ENCODE peak calls at places on chromosome 19, in six cellular contexts. G is uterus, B is dorsolateral prefrontal cortex, D is fibroblast of lung, V is hepatocyte, T is fibroblast of villous mesenchyme. Q is an unnamed sample.

GRCh38 chr19:12664406-12665280 is 1.9 kb downstream of the MAN2B1 start:
- DNase-seq in G (no peak), B (no peak), D (no peak), V (no peak), T (no peak), Q (no peak)

GRCh38 chr19:5957132-5957531 is 20.8 kb downstream of the RANBP3 start:
- DNase-seq in G (no peak), B (no peak), D (peak; percentile 69), V (peak; percentile 53), T (no peak), Q (no peak)

GRCh38 chr19:966481-967088 is 17.6 kb upstream of the WDR18 start:
- DNase-seq in G (no peak), B (no peak), D (no peak), V (no peak), T (no peak), Q (no peak)

GRCh38 chr19:9149976-9150375 is 9.8 kb downstream of the ZNF317 start:
- DNase-seq in G (no peak), B (no peak), D (no peak), V (no peak), T (no peak), Q (no peak)

GRCh38 chr19:9958451-9958850 is 22.1 kb upstream of the OLFM2 start:
- DNase-seq in G (no peak), B (no peak), D (peak; percentile 94), V (no peak), T (peak; percentile 88), Q (peak; percentile 71)

GRCh38 chr19:3980353-3981251 is 4.7 kb downstream of the EEF2 start:
- DNase-seq in G (no peak), B (no peak), D (no peak), V (no peak), T (no peak), Q (no peak)

GRCh38 chr19:19444694-19445155 is 39.2 kb downstream of the GATAD2A start:
- DNase-seq in G (no peak), B (no peak), D (peak; percentile 40), V (no peak), T (peak; percentile 43), Q (peak; percentile 54)

GRCh38 chr19:4456566-4456842 is 1.1 kb downstream of the UBXN6 start:
- DNase-seq in G (no peak), B (no peak), D (peak; percentile 72), V (peak; percentile 86), T (peak; percentile 83), Q (peak; percentile 71)

GRCh38 chr19:16456652-16457194 is 15.0 kb downstream of the EPS15L1 start:
- DNase-seq in G (no peak), B (no peak), D (no peak), V (no peak), T (no peak), Q (no peak)

GRCh38 chr19:10505583-10506229 is 2.5 kb upstream of the KEAP1 start:
- DNase-seq in G (peak; percentile 70), B (peak; percentile 64), D (peak; percentile 35), V (peak; percentile 77), T (peak; percentile 74), Q (peak; percentile 72)

GRCh38 chr19:39277598-39277997 is 9.4 kb downstream of the IFNL2 start:
- DNase-seq in G (no peak), B (no peak), D (no peak), V (peak; percentile 68), T (peak; percentile 26), Q (peak; percentile 18)

GRCh38 chr19:17457621-17458020 is 3.1 kb downstream of the NXNL1 start:
- DNase-seq in G (no peak), B (no peak), D (no peak), V (no peak), T (peak; percentile 30), Q (peak; percentile 20)

GRCh38 chr19:49601482-49602038 is 10.6 kb downstream of the PRR12 start:
- DNase-seq in G (no peak), B (no peak), D (no peak), V (no peak), T (no peak), Q (no peak)
- H3K4me3 ChIP-seq in G (no peak overlapping the region), B (no peak overlapping the region), D (no peak overlapping the region), V (no peak overlapping the region), T (no peak overlapping the region), Q (no peak overlapping the region)

GRCh38 chr19:41294393-41294792 is 15.6 kb upstream of the CCDC97 start:
- DNase-seq in G (no peak), B (no peak), D (no peak), V (no peak), T (no peak), Q (no peak)

GRCh38 chr19:41295506-41295905 is 14.5 kb upstream of the CCDC97 start:
- DNase-seq in G (no peak), B (no peak), D (no peak), V (peak; percentile 48), T (no peak), Q (no peak)

GRCh38 chr19:41298327-41298964 is 11.5 kb upstream of the CCDC97 start:
- DNase-seq in G (peak; percentile 46), B (peak; percentile 48), D (peak; percentile 77), V (peak; percentile 76), T (peak; percentile 92), Q (peak; percentile 74)

GRCh38 chr19:41297628-41298326 is 12.2 kb upstream of the CCDC97 start:
- DNase-seq in G (no peak), B (no peak), D (no peak), V (no peak), T (peak; percentile 11), Q (no peak)

GRCh38 chr19:41296323-41296935 is 13.5 kb upstream of the CCDC97 start:
- DNase-seq in G (no peak), B (no peak), D (no peak), V (no peak), T (no peak), Q (no peak)
- H3K4me3 ChIP-seq in G (no peak overlapping the region), B (no peak overlapping the region), D (no peak overlapping the region), V (no peak overlapping the region), T (no peak overlapping the region), Q (no peak overlapping the region)

GRCh38 chr19:45368127-45368526 is 2.2 kb downstream of the ERCC2 start:
- DNase-seq in G (no peak), B (no peak), D (no peak), V (no peak), T (no peak), Q (no peak)

GRCh38 chr19:45364696-45365095 is 5.7 kb downstream of the ERCC2 start:
- DNase-seq in G (no peak), B (no peak), D (no peak), V (no peak), T (no peak), Q (no peak)

GRCh38 chr19:45363861-45364459 is 6.4 kb downstream of the ERCC2 start:
- DNase-seq in G (no peak), B (no peak), D (no peak), V (no peak), T (no peak), Q (no peak)

GRCh38 chr19:45370410-45371204 is at the start of gene ERCC2:
- DNase-seq in G (peak; percentile 100), B (peak; percentile 99), D (peak; percentile 98), V (peak; percentile 99), T (peak; percentile 99), Q (peak; percentile 99)

GRCh38 chr19:45368737-45369340 is 1.5 kb downstream of the ERCC2 start:
- DNase-seq in G (no peak), B (no peak), D (no peak), V (no peak), T (no peak), Q (no peak)
- H3K4me3 ChIP-seq in G (no peak overlapping the region), B (no peak overlapping the region), D (no peak overlapping the region), V (no peak overlapping the region), T (no peak overlapping the region), Q (no peak overlapping the region)

DNA sequence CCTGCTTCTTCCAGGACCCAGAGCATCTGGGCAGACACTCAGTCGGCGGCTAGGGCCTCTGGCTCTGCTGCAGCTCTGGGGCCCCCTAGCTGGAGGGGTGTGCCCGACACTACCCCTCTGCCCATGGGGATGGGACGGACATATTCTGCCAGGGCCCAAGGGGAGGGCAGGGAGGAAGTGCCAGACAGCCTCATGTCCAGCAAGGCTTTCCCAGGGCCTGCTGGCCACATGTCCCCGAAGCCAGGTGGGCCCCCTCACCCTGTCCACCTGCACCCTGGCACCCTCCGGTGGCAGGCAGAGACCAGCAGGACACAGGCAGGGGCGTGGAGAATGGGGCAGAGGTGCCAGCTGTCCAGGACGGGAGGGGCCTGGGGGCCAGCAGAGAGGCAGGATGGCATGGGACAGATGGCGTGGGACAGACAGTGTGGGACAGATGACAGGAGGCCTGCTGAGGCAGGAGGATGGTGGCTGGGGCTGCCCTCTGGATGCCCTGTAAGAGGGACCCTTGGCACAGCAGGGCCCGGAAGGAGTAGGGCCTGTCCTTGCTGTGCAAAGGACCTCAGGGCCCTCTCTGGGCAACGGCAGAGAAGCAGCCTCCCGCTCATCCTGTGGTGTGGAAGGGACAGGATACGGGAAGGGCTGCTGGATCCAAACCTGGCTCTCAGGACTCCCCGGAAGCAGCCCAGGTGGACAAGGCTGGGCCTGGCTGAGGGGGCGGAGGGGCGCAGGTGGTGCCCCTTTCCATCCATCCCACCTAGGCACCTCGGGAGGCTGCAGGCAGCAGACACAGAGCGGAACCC is 29.1 kb downstream of the CEBPG start:
- DNase-seq in G (no peak), B (peak; percentile 38), D (no peak), V (no peak), T (no peak), Q (no peak)
- H3K4me3 ChIP-seq in G (no peak overlapping the region), B (no peak overlapping the region), D (no peak overlapping the region), V (no peak overlapping the region), T (no peak overlapping the region), Q (no peak overlapping the region)

Q was measured in fibroblast of pulmonary artery.